ENCODE peak calls at places on chromosome 17, in eight cellular contexts. D is GM13977, N is activated gamma-delta T cell treated with Interleukin-2 at 50 U/mL for 16 hours, F is kidney glomerular epithelial cell, X is LoVo, W is cardiac muscle cell, Q is GM18507, S is stomach. A is an unnamed sample.

GRCh38 chr17:73802314-73802713 is 158.1 kb upstream of the SDK2 start:
- DNase-seq in D (no peak), N (no peak), F (no peak), X (no peak), W (no peak), Q (no peak), S (no peak), A (no peak)

GRCh38 chr17:74532115-74532514 is 840 bp upstream of the CD300LB start:
- DNase-seq in D (no peak), N (no peak), F (no peak), X (no peak), W (no peak), Q (no peak), S (peak), A (peak)

GRCh38 chr17:19327039-19327776 is 35.3 kb downstream of the B9D1 start:
- DNase-seq in D (no peak), N (no peak), F (peak), X (peak), W (peak), Q (no peak), S (no peak), A (no peak)

GRCh38 chr17:13338421-13338820 is 263.3 kb downstream of the HS3ST3A1 start:
- DNase-seq in D (no peak), N (no peak), F (no peak), X (no peak), W (no peak), Q (no peak), S (no peak), A (no peak)

GRCh38 chr17:6686026-6686425 is 27.1 kb downstream of the SLC13A5 start:
- DNase-seq in D (no peak), N (no peak), F (no peak), X (no peak), W (no peak), Q (no peak), S (no peak), A (no peak)

GRCh38 chr17:13940858-13941665 is 128.2 kb upstream of the COX10 start:
- DNase-seq in D (no peak), N (no peak), F (no peak), X (no peak), W (no peak), Q (no peak), S (no peak), A (peak)

GRCh38 chr17:77753246-77753645 is 205.3 kb upstream of the TNRC6C start:
- DNase-seq in D (no peak), N (no peak), F (no peak), X (no peak), W (no peak), Q (no peak), S (no peak), A (no peak)

GRCh38 chr17:73281926-73282325 is 20.2 kb upstream of the CPSF4L start:
- DNase-seq in D (peak), N (no peak), F (no peak), X (no peak), W (no peak), Q (peak), S (no peak), A (no peak)

GRCh38 chr17:28549274-28550132 is 2.9 kb downstream of the UNC119 start:
- DNase-seq in D (peak), N (peak), F (no peak), X (no peak), W (no peak), Q (no peak), S (no peak), A (no peak)

GRCh38 chr17:49016775-49017463 is 19.7 kb downstream of the IGF2BP1 start:
- DNase-seq in D (no peak), N (no peak), F (peak), X (peak), W (peak), Q (no peak), S (peak), A (no peak)

GRCh38 chr17:41710472-41711090 is 1.6 kb upstream of the GAST start:
- DNase-seq in D (no peak), N (no peak), F (peak), X (no peak), W (peak), Q (no peak), S (no peak), A (no peak)

GRCh38 chr17:50909765-50910661 is 43.9 kb upstream of the TOB1 start:
- DNase-seq in D (no peak), N (peak), F (no peak), X (no peak), W (no peak), Q (no peak), S (no peak), A (no peak)

GRCh38 chr17:61770752-61771533 is 92.4 kb downstream of the BRIP1 start:
- DNase-seq in D (no peak), N (no peak), F (no peak), X (no peak), W (peak), Q (no peak), S (no peak), A (no peak)

GRCh38 chr17:3695723-3696411 is at the start of gene P2RX5:
- DNase-seq in D (peak), N (peak), F (no peak), X (peak), W (peak), Q (peak), S (no peak), A (no peak)

GRCh38 chr17:58530655-58531054 is 16.2 kb upstream of the MTMR4 start:
- DNase-seq in D (no peak), N (no peak), F (no peak), X (no peak), W (no peak), Q (no peak), S (no peak), A (no peak)

GRCh38 chr17:55436224-55437164 is 14.9 kb upstream of the MMD start:
- DNase-seq in D (no peak), N (no peak), F (no peak), X (no peak), W (no peak), Q (no peak), S (no peak), A (no peak)

GRCh38 chr17:44610871-44611270 is 45.4 kb upstream of the MEIOC start:
- DNase-seq in D (no peak), N (no peak), F (no peak), X (no peak), W (peak), Q (no peak), S (no peak), A (no peak)

GRCh38 chr17:35743911-35744328 is 9.1 kb downstream of the GAS2L2 start:
- DNase-seq in D (peak), N (no peak), F (peak), X (peak), W (peak), Q (no peak), S (no peak), A (no peak)

GRCh38 chr17:38585805-38586529 is 19.8 kb downstream of the SRCIN1 start:
- DNase-seq in D (no peak), N (no peak), F (no peak), X (no peak), W (no peak), Q (no peak), S (no peak), A (no peak)

GRCh38 chr17:83078378-83079339 is 750 bp upstream of the METRNL start:
- DNase-seq in D (no peak), N (no peak), F (no peak), X (no peak), W (no peak), Q (no peak), S (no peak), A (no peak)

GRCh38 chr17:62149961-62150360 is 84.9 kb upstream of the MED13 start:
- DNase-seq in D (no peak), N (no peak), F (no peak), X (no peak), W (no peak), Q (no peak), S (no peak), A (no peak)

GRCh38 chr17:48352630-48353029 is 77.4 kb downstream of the SKAP1 start:
- DNase-seq in D (no peak), N (no peak), F (peak), X (no peak), W (no peak), Q (no peak), S (no peak), A (no peak)

GRCh38 chr17:77737442-77738265 is 220.8 kb upstream of the TNRC6C start:
- DNase-seq in D (no peak), N (no peak), F (no peak), X (no peak), W (no peak), Q (no peak), S (peak), A (no peak)

GRCh38 chr17:38871247-38871991 is 1.6 kb downstream of the LASP1 start:
- DNase-seq in D (peak), N (peak), F (peak), X (peak), W (peak), Q (no peak), S (peak), A (no peak)

GRCh38 chr17:32487460-32488176 is 825 bp downstream of the CDK5R1 start:
- DNase-seq in D (peak), N (no peak), F (no peak), X (no peak), W (peak), Q (no peak), S (no peak), A (no peak)

GRCh38 chr17:60422162-60422665 is at the start of gene CHCT1:
- DNase-seq in D (no peak), N (no peak), F (no peak), X (no peak), W (no peak), Q (no peak), S (no peak), A (no peak)

GRCh38 chr17:5526821-5527598 is 40.6 kb downstream of the MIS12 start:
- DNase-seq in D (peak), N (no peak), F (peak), X (peak), W (peak), Q (no peak), S (no peak), A (no peak)

GRCh38 chr17:7582401-7583252 is 1.0 kb upstream of the MPDU1 start:
- DNase-seq in D (no peak), N (no peak), F (no peak), X (no peak), W (no peak), Q (no peak), S (no peak), A (no peak)

GRCh38 chr17:2701161-2701995 is 10.2 kb downstream of the CLUH start:
- DNase-seq in D (peak), N (no peak), F (no peak), X (no peak), W (no peak), Q (no peak), S (no peak), A (no peak)

GRCh38 chr17:61325382-61326073 is 74.1 kb upstream of the TBX2 start:
- DNase-seq in D (no peak), N (no peak), F (no peak), X (no peak), W (no peak), Q (no peak), S (no peak), A (no peak)

GRCh38 chr17:68514809-68515208 is 2.6 kb downstream of the PRKAR1A start:
- DNase-seq in D (no peak), N (no peak), F (peak), X (no peak), W (peak), Q (no peak), S (no peak), A (no peak)

GRCh38 chr17:45971698-45972141 is 27.3 kb upstream of the STH start:
- DNase-seq in D (no peak), N (no peak), F (no peak), X (no peak), W (no peak), Q (no peak), S (no peak), A (no peak)

GRCh38 chr17:45914036-45914717 is 19.8 kb downstream of the MAPT start:
- DNase-seq in D (no peak), N (no peak), F (no peak), X (no peak), W (no peak), Q (no peak), S (no peak), A (no peak)

GRCh38 chr17:28460901-28461300 is 12.5 kb upstream of the SLC13A2 start:
- DNase-seq in D (no peak), N (no peak), F (no peak), X (no peak), W (no peak), Q (no peak), S (no peak), A (no peak)